ENCODE peak calls at places on chromosomes 4 and X, in six cellular contexts. C, Y, F, D, V and W are unnamed samples.

GRCh38 chrX:50770702-50771101 is 43.3 kb downstream of the SHROOM4 start:
- DNase-seq in C (no peak), Y (peak; percentile 17), F (peak; percentile 51), D (no peak), V (no peak), W (no peak)

GRCh38 chr4:117800636-117801035 is 233.7 kb upstream of the NDST3 start:
- DNase-seq in C (no peak), Y (no peak), F (no peak), D (no peak), V (no peak), W (no peak)

GRCh38 chr4:164779811-164780216 is 25.9 kb downstream of the SMIM31 start:
- DNase-seq in C (no peak), Y (peak; percentile 37), F (no peak), D (no peak), V (peak; percentile 54), W (peak; percentile 18)

GRCh38 chr4:94532016-94532789 is 80.5 kb downstream of the PDLIM5 start:
- DNase-seq in C (no peak), Y (peak; percentile 51), F (peak; percentile 36), D (no peak), V (peak; percentile 36), W (no peak)

GRCh38 chr4:184475096-184475461 is 729 bp upstream of the IRF2 start:
- DNase-seq in C (peak; percentile 55), Y (peak; percentile 29), F (peak; percentile 66), D (peak; percentile 82), V (peak; percentile 71), W (peak; percentile 18)

GRCh38 chrX:130091976-130092522 is 18.2 kb downstream of the ELF4 start:
- DNase-seq in C (peak; percentile 30), Y (no peak), F (peak; percentile 85), D (no peak), V (no peak), W (no peak)

GRCh38 chr4:132540797-132541196 is 608.3 kb upstream of the PCDH10 start:
- DNase-seq in C (no peak), Y (no peak), F (no peak), D (no peak), V (no peak), W (no peak)

GRCh38 chr4:14233126-14233525 is 605.6 kb upstream of the BOD1L1 start:
- DNase-seq in C (no peak), Y (no peak), F (no peak), D (no peak), V (peak; percentile 8), W (no peak)

GRCh38 chrX:64169988-64170387 is 35.5 kb downstream of the AMER1 start:
- DNase-seq in C (no peak), Y (no peak), F (no peak), D (no peak), V (no peak), W (no peak)

GRCh38 chr4:110612631-110613269 is 10.1 kb downstream of the PITX2 start:
- DNase-seq in C (no peak), Y (no peak), F (no peak), D (no peak), V (no peak), W (no peak)

GRCh38 chrX:96314974-96315373 is 369.7 kb upstream of the DIAPH2 start:
- DNase-seq in C (no peak), Y (peak; percentile 4), F (no peak), D (no peak), V (peak; percentile 30), W (no peak)

GRCh38 chr4:149110499-149110898 is 668.3 kb upstream of the NR3C2 start:
- DNase-seq in C (no peak), Y (no peak), F (no peak), D (no peak), V (no peak), W (no peak)

GRCh38 chrX:38929966-38930421 is 128.7 kb downstream of the MID1IP1 start:
- DNase-seq in C (peak; percentile 33), Y (peak; percentile 69), F (no peak), D (no peak), V (peak; percentile 63), W (no peak)

GRCh38 chr4:145564540-145564939 is 54.6 kb upstream of the MMAA start:
- DNase-seq in C (no peak), Y (no peak), F (no peak), D (no peak), V (no peak), W (no peak)

GRCh38 chr4:62210521-62210920 is 1010.4 kb downstream of the ADGRL3 start:
- DNase-seq in C (no peak), Y (peak; percentile 20), F (no peak), D (no peak), V (peak; percentile 37), W (no peak)

GRCh38 chrX:107935200-107935599 is 47.0 kb downstream of the TEX13B start:
- DNase-seq in C (no peak), Y (peak; percentile 42), F (no peak), D (no peak), V (peak; percentile 20), W (no peak)

GRCh38 chr4:77092832-77093800 is 17.3 kb upstream of the CCNI start:
- DNase-seq in C (no peak), Y (peak; percentile 58), F (no peak), D (no peak), V (no peak), W (no peak)

GRCh38 chr4:95869961-95870500 is 30.1 kb downstream of the PDHA2 start:
- DNase-seq in C (no peak), Y (no peak), F (no peak), D (no peak), V (no peak), W (no peak)

GRCh38 chr4:104591505-104591904 is 96.8 kb upstream of the CXXC4 start:
- DNase-seq in C (no peak), Y (no peak), F (peak; percentile 23), D (no peak), V (peak; percentile 29), W (peak; percentile 35)

GRCh38 chr4:72954811-72955210 is 114.7 kb downstream of the COX18 start:
- DNase-seq in C (no peak), Y (peak; percentile 65), F (no peak), D (no peak), V (no peak), W (no peak)

GRCh38 chr4:73662709-73663546 is 42.7 kb upstream of the RASSF6 start:
- DNase-seq in C (no peak), Y (peak; percentile 50), F (no peak), D (no peak), V (peak; percentile 83), W (no peak)

GRCh38 chrX:39645059-39645895 is 452.5 kb downstream of the BCOR start:
- DNase-seq in C (peak; percentile 82), Y (peak; percentile 70), F (no peak), D (no peak), V (peak; percentile 83), W (peak; percentile 64)

GRCh38 chrX:17078031-17078730 is 131.7 kb downstream of the REPS2 start:
- DNase-seq in C (no peak), Y (peak; percentile 68), F (no peak), D (no peak), V (peak; percentile 11), W (no peak)

GRCh38 chr4:37805091-37805490 is 21.4 kb upstream of the PGM2 start:
- DNase-seq in C (no peak), Y (no peak), F (no peak), D (no peak), V (no peak), W (no peak)

GRCh38 chr4:156571146-156571545 is 400.5 kb downstream of the PDGFC start:
- DNase-seq in C (no peak), Y (no peak), F (no peak), D (no peak), V (no peak), W (no peak)

GRCh38 chrX:29841750-29842149 is 373.6 kb upstream of the MAGEB2 start:
- DNase-seq in C (no peak), Y (peak; percentile 23), F (no peak), D (no peak), V (no peak), W (no peak)

GRCh38 chrX:78517124-78517523 is 142.0 kb downstream of the RTL3 start:
- DNase-seq in C (no peak), Y (peak; percentile 52), F (no peak), D (no peak), V (no peak), W (no peak)

GRCh38 chrX:71565634-71566033 is 12.6 kb upstream of the GCNA start:
- DNase-seq in C (no peak), Y (no peak), F (no peak), D (no peak), V (peak; percentile 21), W (no peak)
- H3K9me3 ChIP-seq in C (no peaks in the 10 kb centered on the region), Y (no peaks in the 10 kb centered on the region), F (no peaks in the 10 kb centered on the region), D (no peaks in the 10 kb centered on the region), V (no peaks in the 10 kb centered on the region), W (no peaks in the 10 kb centered on the region)

DNA sequence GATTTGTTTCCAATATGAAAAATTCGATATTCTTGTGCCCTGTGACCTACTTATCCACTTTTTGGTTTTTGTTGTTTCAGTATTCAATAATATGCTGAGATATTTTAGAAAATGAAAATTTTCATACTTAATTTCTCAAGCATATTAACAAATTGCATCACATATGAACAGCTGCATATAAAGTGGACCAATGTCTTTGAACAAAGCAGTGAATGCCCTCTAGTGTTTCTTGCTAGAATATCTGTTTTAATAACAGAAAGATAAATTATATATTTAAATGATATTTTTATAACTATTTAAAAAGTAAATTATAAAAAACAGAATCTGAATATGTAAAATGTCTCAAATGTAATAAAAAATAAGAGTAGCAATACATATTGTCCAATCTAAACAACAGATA is 31.7 kb upstream of the INTU start:
- DNase-seq in C (no peak), Y (peak; percentile 2), F (no peak), D (no peak), V (peak; percentile 75), W (no peak)
- TF ChIP-seq CTCF in C (no peak), Y (peak; percentile 5), F (no peak), D (no peak), V (peak; percentile 12), W (peak; percentile 17)

DNA sequence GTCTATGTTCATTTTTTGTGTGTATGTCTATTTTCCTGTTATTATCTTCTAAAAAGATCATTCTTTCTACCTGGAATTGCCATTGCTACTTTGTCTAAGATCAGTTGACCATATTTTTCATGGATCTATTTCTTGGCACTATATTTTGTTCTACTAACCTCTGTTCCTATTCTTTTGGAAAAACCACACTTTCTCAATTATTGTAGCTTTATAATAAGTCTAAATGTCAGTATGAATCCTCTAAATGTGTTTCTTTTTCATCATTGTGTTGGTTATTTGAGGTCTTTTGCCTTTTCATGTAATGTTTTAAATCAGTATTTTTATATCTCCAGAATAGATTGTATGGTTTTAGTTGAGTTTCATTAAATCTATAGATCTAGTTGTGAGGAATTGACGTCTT is 798.3 kb downstream of the FAT4 start:
- DNase-seq in C (no peak), Y (no peak), F (no peak), D (no peak), V (no peak), W (no peak)
- H3K9me3 ChIP-seq in C (no peaks in the 10 kb centered on the region), Y (no peaks in the 10 kb centered on the region), F (peaks cover 24% of the 10 kb centered on the region), D (peaks cover 4% of the 10 kb centered on the region), V (no peaks in the 10 kb centered on the region), W (no peaks in the 10 kb centered on the region)

GRCh38 chr4:3011456-3012220 is 48.3 kb downstream of the GRK4 start:
- DNase-seq in C (no peak), Y (no peak), F (no peak), D (peak; percentile 53), V (no peak), W (no peak)

GRCh38 chr4:3010577-3010976 is 47.2 kb downstream of the GRK4 start:
- DNase-seq in C (no peak), Y (no peak), F (no peak), D (no peak), V (no peak), W (no peak)

GRCh38 chr4:3010998-3011397 is 47.6 kb downstream of the GRK4 start:
- DNase-seq in C (peak; percentile 41), Y (peak; percentile 67), F (no peak), D (peak; percentile 81), V (peak; percentile 86), W (no peak)

GRCh38 chr4:3007724-3008123 is 44.4 kb downstream of the GRK4 start:
- DNase-seq in C (no peak), Y (no peak), F (no peak), D (no peak), V (no peak), W (no peak)

GRCh38 chr4:3009422-3009821 is 46.1 kb downstream of the GRK4 start:
- DNase-seq in C (no peak), Y (peak; percentile 4), F (no peak), D (peak; percentile 74), V (peak; percentile 26), W (no peak)
- TF ChIP-seq CTCF in C (no peak), Y (peak; percentile 7), F (no peak), D (no peak), V (no peak), W (peak; percentile 39)